ENCODE peak calls at places on chromosomes 12 and 14, in seven cellular contexts. T is AG09309, W is AG04450, Z is fibroblast of villous mesenchyme, R is choroid plexus epithelial cell, L is fibroblast of lung, K is mammary epithelial cell. X is an unnamed sample.

GRCh38 chr12:6550294-6551062 is 5.4 kb downstream of the IFFO1 start:
- DNase-seq in L (no peak), K (no peak), T (no peak), W (no peak), R (no peak), Z (no peak), X (no peak)

GRCh38 chr14:90201344-90201743 is 55.0 kb upstream of the PSMC1 start:
- DNase-seq in W (no peak), T (no peak), K (no peak), Z (no peak), R (peak), L (no peak), X (no peak)

GRCh38 chr12:78530065-78530765 is 334.4 kb upstream of the SYT1 start:
- DNase-seq in R (peak), Z (peak), T (peak), W (peak), L (peak), K (peak), X (peak)

GRCh38 chr14:103684471-103684870 is 30.8 kb downstream of the XRCC3 start:
- DNase-seq in R (no peak), L (no peak), Z (no peak), K (no peak), W (no peak), T (no peak), X (no peak)

GRCh38 chr14:103904493-103905107 is 23.7 kb upstream of the TDRD9 start:
- DNase-seq in W (no peak), K (no peak), R (no peak), T (no peak), Z (no peak), L (no peak), X (no peak)

GRCh38 chr12:31321565-31322228 is 4.3 kb downstream of the SINHCAF start:
- DNase-seq in Z (peak), R (peak), T (no peak), K (no peak), W (no peak), L (peak), X (peak)

GRCh38 chr12:65825573-65826512 is 1.6 kb downstream of the HMGA2 start:
- DNase-seq in Z (peak), W (no peak), T (no peak), K (no peak), L (peak), R (peak), X (no peak)

GRCh38 chr14:54564799-54565235 is 2.1 kb upstream of the SAMD4A start:
- DNase-seq in T (no peak), L (peak), K (peak), Z (peak), W (peak), R (peak), X (peak)

GRCh38 chr14:52913271-52913670 is 37.6 kb downstream of the FERMT2 start:
- DNase-seq in W (no peak), R (peak), T (no peak), L (peak), K (no peak), Z (peak), X (no peak)

GRCh38 chr14:100396266-100396795 is 73.2 kb downstream of the SLC25A47 start:
- DNase-seq in W (no peak), T (no peak), R (no peak), Z (no peak), K (no peak), L (no peak), X (no peak)

GRCh38 chr12:117089463-117089862 is 9.8 kb downstream of the TESC start:
- DNase-seq in Z (no peak), W (no peak), L (no peak), K (no peak), T (no peak), R (no peak), X (no peak)

GRCh38 chr12:12451063-12451462 is 94.2 kb downstream of the BORCS5 start:
- DNase-seq in W (no peak), R (no peak), L (no peak), T (no peak), Z (no peak), K (no peak), X (no peak)

GRCh38 chr12:94710933-94711332 is 60.6 kb upstream of the TMCC3 start:
- DNase-seq in L (peak), T (no peak), Z (no peak), W (no peak), K (peak), R (no peak), X (no peak)

GRCh38 chr12:96892104-96892503 is 15.0 kb upstream of the NEDD1 start:
- DNase-seq in Z (peak), T (no peak), K (peak), L (no peak), W (no peak), R (no peak), X (no peak)

GRCh38 chr12:102816816-102817434 is 100.1 kb downstream of the PAH start:
- DNase-seq in R (peak), Z (peak), T (no peak), K (peak), W (no peak), L (peak), X (peak)

GRCh38 chr12:68100241-68100640 is 59.3 kb downstream of the IFNG start:
- DNase-seq in K (peak), T (no peak), R (no peak), W (no peak), Z (no peak), L (no peak), X (no peak)

GRCh38 chr12:43758247-43758727 is 303 bp downstream of the PUS7L start:
- DNase-seq in T (no peak), W (no peak), Z (peak), K (no peak), L (peak), R (peak), X (no peak)

GRCh38 chr14:54102530-54102929 is 145.9 kb upstream of the BMP4 start:
- DNase-seq in T (no peak), K (no peak), R (no peak), L (no peak), W (no peak), Z (no peak), X (no peak)

GRCh38 chr14:58864751-58865519 is 227.2 kb downstream of the DACT1 start:
- DNase-seq in K (no peak), W (peak), T (peak), R (peak), L (peak), Z (peak), X (peak)

GRCh38 chr14:23299986-23300686 is 2.5 kb downstream of the PPP1R3E start:
- DNase-seq in K (no peak), L (no peak), T (no peak), R (no peak), W (no peak), Z (peak), X (no peak)

GRCh38 chr14:70894868-70895267 is 12.4 kb upstream of the PCNX1 start:
- DNase-seq in R (peak), K (peak), T (no peak), L (peak), W (no peak), Z (no peak), X (no peak)

GRCh38 chr14:41739203-41739602 is 132.5 kb downstream of the LRFN5 start:
- DNase-seq in Z (no peak), W (no peak), K (no peak), R (no peak), T (no peak), L (no peak), X (no peak)

GRCh38 chr14:103830511-103831270 is 16.7 kb downstream of the PPP1R13B start:
- DNase-seq in W (no peak), Z (no peak), R (no peak), T (no peak), K (no peak), L (no peak), X (no peak)

GRCh38 chr14:91985521-91986255 is 38.2 kb upstream of the FBLN5 start:
- DNase-seq in Z (peak), W (no peak), L (peak), R (peak), T (no peak), K (no peak), X (peak)

GRCh38 chr12:55637467-55637866 is 775 bp downstream of the OR10P1 start:
- DNase-seq in Z (no peak), K (no peak), T (no peak), L (no peak), R (no peak), W (no peak), X (no peak)

GRCh38 chr12:131445184-131445974 is 265.5 kb upstream of the SFSWAP start:
- DNase-seq in L (no peak), R (no peak), T (no peak), K (no peak), Z (no peak), W (no peak), X (no peak)

GRCh38 chr14:105063041-105063440 is 2.2 kb downstream of the GPR132 start:
- DNase-seq in L (no peak), Z (no peak), T (no peak), K (no peak), R (no peak), W (no peak), X (no peak)

GRCh38 chr14:68780358-68781160 is 12.3 kb downstream of the ZFP36L1 start:
- DNase-seq in W (no peak), T (no peak), L (peak), Z (peak), K (no peak), R (peak), X (peak)

GRCh38 chr12:89836026-89836425 is 127.4 kb upstream of the ATP2B1 start:
- DNase-seq in Z (peak), W (no peak), L (no peak), K (no peak), T (no peak), R (no peak), X (no peak)

GRCh38 chr12:68804654-68805591 is 3.1 kb upstream of the MDM2 start:
- DNase-seq in T (no peak), K (no peak), Z (no peak), W (no peak), R (no peak), L (no peak), X (no peak)

GRCh38 chr12:101087903-101088302 is 122.1 kb downstream of the SLC5A8 start:
- DNase-seq in K (no peak), W (no peak), T (no peak), L (no peak), Z (no peak), R (no peak), X (no peak)

GRCh38 chr14:101476931-101477553 is 84.3 kb upstream of the DIO3 start:
- DNase-seq in Z (no peak), K (no peak), W (no peak), R (no peak), L (no peak), T (no peak), X (no peak)
- TF ChIP-seq CTCF in Z (no peak), K (no peak), W (no peak), R (no peak), L (no peak), T (no peak), X (no peak)

GRCh38 chr14:60195179-60195810 is 30.1 kb upstream of the DHRS7 start:
- DNase-seq in Z (no peak), R (no peak), L (no peak), W (no peak), T (no peak), K (no peak), X (no peak)
- TF ChIP-seq CTCF in Z (no peak), R (peak), L (no peak), W (no peak), T (no peak), K (no peak), X (no peak)

DNA sequence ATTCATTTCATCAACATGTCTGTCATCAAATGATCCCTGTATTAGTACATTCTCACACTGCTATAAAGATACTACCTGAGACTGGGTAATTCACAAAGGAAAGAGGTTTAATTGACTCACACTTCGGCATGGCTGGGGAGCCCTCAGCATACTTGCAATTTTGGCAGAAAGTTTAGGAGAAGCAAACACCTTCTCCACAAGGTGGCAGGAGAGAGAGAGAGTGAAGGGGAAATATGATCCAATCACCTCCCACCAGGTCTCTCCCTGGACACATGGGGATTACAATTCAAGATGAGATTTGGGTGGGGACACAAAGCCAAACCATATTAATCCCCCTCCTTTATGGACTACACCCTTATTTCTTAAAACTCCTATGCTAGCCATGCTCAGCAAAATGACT is 932.2 kb downstream of the FLRT2 start:
- DNase-seq in T (no peak), L (peak), W (no peak), Z (peak), K (peak), R (peak), X (peak)
- TF ChIP-seq CTCF in T (peak), L (peak), W (peak), Z (peak), K (peak), R (peak), X (peak)

GRCh38 chr12:62802981-62803380 is 132.0 kb downstream of the PPM1H start:
- DNase-seq in W (no peak), L (no peak), R (peak), Z (no peak), T (no peak), K (no peak), X (peak)
- TF ChIP-seq CTCF in W (no peak), L (no peak), R (peak), Z (peak), T (peak), K (no peak), X (peak)